ENCODE peak calls at places on chromosome 5, in eight cellular contexts. One of them, this sample, is unnamed.

GRCh38 chr5:157494178-157494830 is 34.3 kb downstream of the NIPAL4 start:
- DNase-seq in A549: no peak
- DNase-seq in SK-N-SH: no peak
- DNase-seq in IMR-90: no peak
- DNase-seq in lower lobe of right lung: no peak
- DNase-seq in heart left ventricle: no peak
- DNase-seq in PC-3: no peak
- DNase-seq in foreskin fibroblast: no peak
- DNase-seq in this sample: no peak

GRCh38 chr5:98768160-98769005 is 5.1 kb upstream of the RGMB start:
- DNase-seq in A549: peak
- DNase-seq in SK-N-SH: peak
- DNase-seq in IMR-90: peak
- DNase-seq in lower lobe of right lung: peak
- DNase-seq in heart left ventricle: peak
- DNase-seq in PC-3: peak
- DNase-seq in foreskin fibroblast: peak
- DNase-seq in this sample: no peak

GRCh38 chr5:148290271-148291195 is 21.7 kb upstream of the SPINK7 start:
- DNase-seq in A549: no peak
- DNase-seq in SK-N-SH: peak
- DNase-seq in IMR-90: peak
- DNase-seq in lower lobe of right lung: no peak
- DNase-seq in heart left ventricle: no peak
- DNase-seq in PC-3: peak
- DNase-seq in foreskin fibroblast: peak
- DNase-seq in this sample: no peak

GRCh38 chr5:132365213-132365612 is 4.3 kb upstream of the SLC22A5 start:
- DNase-seq in A549: peak
- DNase-seq in SK-N-SH: no peak
- DNase-seq in IMR-90: peak
- DNase-seq in lower lobe of right lung: no peak
- DNase-seq in heart left ventricle: no peak
- DNase-seq in PC-3: peak
- DNase-seq in foreskin fibroblast: peak
- DNase-seq in this sample: peak

GRCh38 chr5:54178991-54179390 is 131.4 kb downstream of the ARL15 start:
- DNase-seq in A549: no peak
- DNase-seq in SK-N-SH: no peak
- DNase-seq in IMR-90: no peak
- DNase-seq in lower lobe of right lung: no peak
- DNase-seq in heart left ventricle: no peak
- DNase-seq in PC-3: no peak
- DNase-seq in foreskin fibroblast: no peak
- DNase-seq in this sample: no peak

GRCh38 chr5:122067330-122067885 is 10.7 kb downstream of the LOX start:
- DNase-seq in A549: no peak
- DNase-seq in SK-N-SH: no peak
- DNase-seq in IMR-90: no peak
- DNase-seq in lower lobe of right lung: no peak
- DNase-seq in heart left ventricle: no peak
- DNase-seq in PC-3: peak
- DNase-seq in foreskin fibroblast: peak
- DNase-seq in this sample: no peak

GRCh38 chr5:132410451-132411381 is 41.2 kb downstream of the SLC22A5 start:
- DNase-seq in A549: peak
- DNase-seq in SK-N-SH: peak
- DNase-seq in IMR-90: peak
- DNase-seq in lower lobe of right lung: peak
- DNase-seq in heart left ventricle: peak
- DNase-seq in PC-3: peak
- DNase-seq in foreskin fibroblast: peak
- DNase-seq in this sample: no peak

GRCh38 chr5:100186181-100186580 is 349.0 kb upstream of the FAM174A start:
- DNase-seq in A549: no peak
- DNase-seq in SK-N-SH: no peak
- DNase-seq in IMR-90: no peak
- DNase-seq in lower lobe of right lung: no peak
- DNase-seq in heart left ventricle: no peak
- DNase-seq in PC-3: no peak
- DNase-seq in foreskin fibroblast: no peak
- DNase-seq in this sample: no peak

GRCh38 chr5:122846051-122846567 is 696 bp downstream of the SNX24 start:
- DNase-seq in A549: peak
- DNase-seq in SK-N-SH: peak
- DNase-seq in IMR-90: peak
- DNase-seq in lower lobe of right lung: no peak
- DNase-seq in heart left ventricle: no peak
- DNase-seq in PC-3: peak
- DNase-seq in foreskin fibroblast: peak
- DNase-seq in this sample: peak

GRCh38 chr5:143401846-143402463 is 1.5 kb downstream of the NR3C1 start:
- DNase-seq in A549: no peak
- DNase-seq in SK-N-SH: no peak
- DNase-seq in IMR-90: peak
- DNase-seq in lower lobe of right lung: no peak
- DNase-seq in heart left ventricle: no peak
- DNase-seq in PC-3: peak
- DNase-seq in foreskin fibroblast: peak
- DNase-seq in this sample: no peak

GRCh38 chr5:418681-419121 is 24.3 kb upstream of the EXOC3 start:
- DNase-seq in A549: no peak
- DNase-seq in SK-N-SH: no peak
- DNase-seq in IMR-90: peak
- DNase-seq in lower lobe of right lung: peak
- DNase-seq in heart left ventricle: no peak
- DNase-seq in PC-3: no peak
- DNase-seq in foreskin fibroblast: peak
- DNase-seq in this sample: no peak

GRCh38 chr5:133240425-133241091 is 188.7 kb downstream of the HSPA4 start:
- DNase-seq in A549: peak
- DNase-seq in SK-N-SH: peak
- DNase-seq in IMR-90: peak
- DNase-seq in lower lobe of right lung: no peak
- DNase-seq in heart left ventricle: no peak
- DNase-seq in PC-3: peak
- DNase-seq in foreskin fibroblast: peak
- DNase-seq in this sample: peak

GRCh38 chr5:115920171-115920725 is 42.0 kb upstream of the LVRN start:
- DNase-seq in A549: no peak
- DNase-seq in SK-N-SH: no peak
- DNase-seq in IMR-90: peak
- DNase-seq in lower lobe of right lung: no peak
- DNase-seq in heart left ventricle: no peak
- DNase-seq in PC-3: no peak
- DNase-seq in foreskin fibroblast: peak
- DNase-seq in this sample: no peak

GRCh38 chr5:104370523-104370922 is 807.9 kb upstream of the NUDT12 start:
- DNase-seq in A549: no peak
- DNase-seq in SK-N-SH: no peak
- DNase-seq in IMR-90: no peak
- DNase-seq in lower lobe of right lung: no peak
- DNase-seq in heart left ventricle: no peak
- DNase-seq in PC-3: peak
- DNase-seq in foreskin fibroblast: no peak
- DNase-seq in this sample: no peak

GRCh38 chr5:113447651-113448050 is 12.9 kb upstream of the TSSK1B start:
- DNase-seq in A549: peak
- DNase-seq in SK-N-SH: peak
- DNase-seq in IMR-90: no peak
- DNase-seq in lower lobe of right lung: no peak
- DNase-seq in heart left ventricle: no peak
- DNase-seq in PC-3: peak
- DNase-seq in foreskin fibroblast: peak
- DNase-seq in this sample: no peak

GRCh38 chr5:36655171-36655570 is 48.8 kb downstream of the SLC1A3 start:
- DNase-seq in A549: no peak
- DNase-seq in SK-N-SH: no peak
- DNase-seq in IMR-90: no peak
- DNase-seq in lower lobe of right lung: no peak
- DNase-seq in heart left ventricle: peak
- DNase-seq in PC-3: no peak
- DNase-seq in foreskin fibroblast: peak
- DNase-seq in this sample: no peak

GRCh38 chr5:142770650-142771609 is 753 bp downstream of the ARHGAP26 start:
- DNase-seq in A549: peak
- DNase-seq in SK-N-SH: peak
- DNase-seq in IMR-90: no peak
- DNase-seq in lower lobe of right lung: peak
- DNase-seq in heart left ventricle: peak
- DNase-seq in PC-3: peak
- DNase-seq in foreskin fibroblast: peak
- DNase-seq in this sample: no peak

GRCh38 chr5:72096602-72097205 is 10.6 kb upstream of the MAP1B start:
- DNase-seq in A549: no peak
- DNase-seq in SK-N-SH: no peak
- DNase-seq in IMR-90: no peak
- DNase-seq in lower lobe of right lung: no peak
- DNase-seq in heart left ventricle: no peak
- DNase-seq in PC-3: no peak
- DNase-seq in foreskin fibroblast: peak
- DNase-seq in this sample: no peak

GRCh38 chr5:39151731-39152130 is 67.6 kb downstream of the FYB1 start:
- DNase-seq in A549: no peak
- DNase-seq in SK-N-SH: no peak
- DNase-seq in IMR-90: no peak
- DNase-seq in lower lobe of right lung: no peak
- DNase-seq in heart left ventricle: no peak
- DNase-seq in PC-3: no peak
- DNase-seq in foreskin fibroblast: no peak
- DNase-seq in this sample: no peak

GRCh38 chr5:180122875-180123274 is 51.3 kb upstream of the RNF130 start:
- DNase-seq in A549: no peak
- DNase-seq in SK-N-SH: no peak
- DNase-seq in IMR-90: no peak
- DNase-seq in lower lobe of right lung: no peak
- DNase-seq in heart left ventricle: no peak
- DNase-seq in PC-3: no peak
- DNase-seq in foreskin fibroblast: no peak
- DNase-seq in this sample: no peak

GRCh38 chr5:61277190-61277589 is 54.9 kb upstream of the ZSWIM6 start:
- DNase-seq in A549: no peak
- DNase-seq in SK-N-SH: no peak
- DNase-seq in IMR-90: peak
- DNase-seq in lower lobe of right lung: no peak
- DNase-seq in heart left ventricle: no peak
- DNase-seq in PC-3: no peak
- DNase-seq in foreskin fibroblast: peak
- DNase-seq in this sample: no peak
- TF ChIP-seq CTCF in A549: no peak
- TF ChIP-seq CTCF in SK-N-SH: peak
- TF ChIP-seq CTCF in IMR-90: peak
- TF ChIP-seq CTCF in lower lobe of right lung: peak
- TF ChIP-seq CTCF in heart left ventricle: no peak
- TF ChIP-seq CTCF in PC-3: no peak
- TF ChIP-seq CTCF in foreskin fibroblast: peak
- TF ChIP-seq CTCF in this sample: peak

DNA sequence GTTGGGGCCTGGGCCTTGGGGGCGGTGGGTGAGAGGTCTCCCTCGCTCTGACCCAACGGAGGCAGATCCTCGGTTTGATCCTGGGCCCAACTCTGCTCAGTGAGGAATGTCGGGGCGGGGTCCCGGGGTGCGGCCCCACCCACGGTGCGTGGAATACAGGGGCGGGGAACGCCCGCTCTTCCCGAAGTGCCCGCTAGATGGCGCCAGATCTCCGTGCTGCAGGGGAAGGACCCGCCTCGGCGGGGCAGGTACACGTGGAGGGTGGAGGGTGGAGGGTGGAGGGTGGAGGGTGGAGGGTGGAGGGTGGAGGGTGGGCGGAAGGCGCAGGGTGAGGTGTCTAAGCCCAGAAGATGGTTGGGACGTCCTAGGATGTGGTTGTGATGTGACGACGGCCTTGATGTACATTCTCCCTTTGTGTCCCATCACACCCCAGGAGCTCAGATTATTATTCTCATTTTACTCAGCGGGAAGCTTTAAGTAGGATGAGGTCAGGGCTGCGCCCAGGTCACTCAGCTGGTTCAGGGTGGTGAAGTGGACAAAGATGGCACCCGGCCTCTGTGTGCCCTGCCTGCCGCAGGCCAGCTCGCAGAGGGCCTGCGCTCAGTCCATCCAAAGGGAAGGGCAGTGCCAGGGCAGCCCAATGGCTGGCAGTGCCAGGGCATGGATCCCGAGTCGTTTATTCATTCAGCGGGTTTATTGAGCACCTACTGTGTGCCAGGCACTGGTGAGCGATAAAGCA is 9.4 kb upstream of the RPS14 start:
- DNase-seq in A549: peak
- DNase-seq in SK-N-SH: peak
- DNase-seq in IMR-90: peak
- DNase-seq in lower lobe of right lung: peak
- DNase-seq in heart left ventricle: peak
- DNase-seq in PC-3: peak
- DNase-seq in foreskin fibroblast: peak
- DNase-seq in this sample: no peak
- H3K4me3 ChIP-seq in A549: peak
- H3K4me3 ChIP-seq in SK-N-SH: no peak
- H3K4me3 ChIP-seq in IMR-90: no peak
- H3K4me3 ChIP-seq in lower lobe of right lung: no peak
- H3K4me3 ChIP-seq in heart left ventricle: peak
- H3K4me3 ChIP-seq in PC-3: no peak
- H3K4me3 ChIP-seq in foreskin fibroblast: no peak
- H3K4me3 ChIP-seq in this sample: peak

DNA sequence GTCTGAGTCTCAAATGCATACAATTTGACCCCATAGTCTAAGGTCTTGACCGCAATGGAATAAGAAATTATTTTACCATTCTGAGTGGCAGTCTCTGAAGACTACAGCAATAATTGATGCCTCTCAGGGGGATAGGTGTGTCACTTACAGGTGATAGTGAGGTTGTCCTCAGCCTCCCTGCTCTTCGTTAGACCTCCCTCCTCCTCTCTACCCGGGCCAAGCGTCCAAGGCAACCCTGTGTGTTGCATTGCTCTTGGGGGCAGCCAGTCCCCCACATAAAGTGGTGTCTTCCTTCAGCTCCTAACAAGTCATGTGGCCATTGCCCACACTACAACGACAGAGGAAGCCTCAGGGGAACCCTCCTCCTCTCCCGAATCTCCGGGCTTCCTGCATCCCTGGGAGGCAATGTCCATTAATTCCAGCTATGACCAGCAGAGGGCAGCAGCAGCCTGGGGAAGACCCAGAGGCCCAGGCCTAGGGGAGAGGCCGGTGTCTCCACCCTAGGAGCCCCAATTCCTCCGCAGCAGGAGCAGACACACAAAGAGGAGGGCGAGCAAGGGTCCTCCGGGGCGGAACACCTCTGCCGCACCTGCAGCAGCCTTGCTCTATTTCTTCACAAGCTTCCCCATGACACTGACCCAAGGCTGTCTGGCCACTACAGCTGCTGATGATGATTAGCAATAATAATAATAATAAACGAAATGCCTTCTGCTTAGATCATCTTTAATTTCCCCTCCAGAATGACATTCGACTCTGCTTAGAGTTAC is 134.8 kb downstream of the KCNIP1 start:
- DNase-seq in A549: peak
- DNase-seq in SK-N-SH: peak
- DNase-seq in IMR-90: peak
- DNase-seq in lower lobe of right lung: no peak
- DNase-seq in heart left ventricle: peak
- DNase-seq in PC-3: peak
- DNase-seq in foreskin fibroblast: peak
- DNase-seq in this sample: no peak
- TF ChIP-seq CTCF in A549: peak
- TF ChIP-seq CTCF in SK-N-SH: peak
- TF ChIP-seq CTCF in IMR-90: peak
- TF ChIP-seq CTCF in lower lobe of right lung: peak
- TF ChIP-seq CTCF in heart left ventricle: peak
- TF ChIP-seq CTCF in PC-3: peak
- TF ChIP-seq CTCF in foreskin fibroblast: peak
- TF ChIP-seq CTCF in this sample: peak

GRCh38 chr5:40485021-40485998 is 194.4 kb upstream of the PTGER4 start:
- DNase-seq in A549: no peak
- DNase-seq in SK-N-SH: no peak
- DNase-seq in IMR-90: no peak
- DNase-seq in lower lobe of right lung: no peak
- DNase-seq in heart left ventricle: no peak
- DNase-seq in PC-3: no peak
- DNase-seq in foreskin fibroblast: peak
- DNase-seq in this sample: no peak
- H3K4me3 ChIP-seq in A549: no peak
- H3K4me3 ChIP-seq in SK-N-SH: no peak
- H3K4me3 ChIP-seq in IMR-90: no peak
- H3K4me3 ChIP-seq in lower lobe of right lung: no peak
- H3K4me3 ChIP-seq in heart left ventricle: no peak
- H3K4me3 ChIP-seq in PC-3: no peak
- H3K4me3 ChIP-seq in foreskin fibroblast: no peak
- H3K4me3 ChIP-seq in this sample: no peak